ENCODE peak calls at places on chromosomes 4 and X, in seven cellular contexts. B, H, J, P, F, Q and S are unnamed samples.

GRCh38 chr4:98711526-98711925 is 53.1 kb upstream of the TSPAN5 start:
- DNase-seq in B (no peak), P (no peak), F (no peak), H (no peak), J (no peak), Q (no peak), S (no peak)

GRCh38 chrX:15384304-15384703 is at the start of gene VEGFD:
- DNase-seq in P (no peak), B (no peak), H (no peak), F (no peak), Q (no peak), J (no peak), S (no peak)

GRCh38 chrX:68754406-68754805 is 74.4 kb upstream of the EFNB1 start:
- DNase-seq in J (no peak), H (no peak), B (peak), Q (no peak), F (no peak), P (no peak), S (no peak)

GRCh38 chr4:52915131-52915645 is 53.1 kb downstream of the RASL11B start:
- DNase-seq in P (no peak), Q (no peak), H (no peak), B (no peak), J (no peak), F (no peak), S (no peak)

GRCh38 chrX:19514791-19515614 is at the start of gene MAP3K15:
- DNase-seq in H (no peak), F (no peak), Q (peak), J (no peak), B (peak), P (peak), S (no peak)

GRCh38 chrX:143635915-143636314 is at the start of gene SLITRK4:
- DNase-seq in B (no peak), Q (no peak), H (no peak), J (no peak), P (peak), F (no peak), S (no peak)

GRCh38 chr4:113825272-113825671 is 63.7 kb upstream of the CAMK2D start:
- DNase-seq in B (peak), Q (no peak), F (no peak), H (no peak), P (no peak), J (no peak), S (no peak)

GRCh38 chr4:94582517-94582916 is 130.8 kb downstream of the PDLIM5 start:
- DNase-seq in B (no peak), H (no peak), P (no peak), J (no peak), F (no peak), Q (no peak), S (no peak)

GRCh38 chr4:45751877-45752276 is 372.0 kb downstream of the GABRG1 start:
- DNase-seq in B (no peak), Q (no peak), J (no peak), H (no peak), P (no peak), F (no peak), S (no peak)

GRCh38 chr4:1717129-1718094 is 3.7 kb downstream of the TMEM129 start:
- DNase-seq in B (no peak), P (no peak), J (no peak), F (no peak), Q (no peak), H (no peak), S (no peak)

GRCh38 chr4:3168029-3168428 is 80.9 kb upstream of the MSANTD1 start:
- DNase-seq in Q (no peak), B (no peak), J (no peak), P (peak), H (no peak), F (no peak), S (no peak)

GRCh38 chrX:38275615-38276014 is 51.7 kb downstream of the RPGR start:
- DNase-seq in P (no peak), J (no peak), B (peak), Q (no peak), H (no peak), F (no peak), S (no peak)

GRCh38 chrX:112851161-112851779 is 10.6 kb upstream of the AMOT start:
- DNase-seq in B (peak), H (no peak), Q (no peak), P (no peak), F (no peak), J (no peak), S (no peak)

GRCh38 chrX:72111011-72111708 is 20.6 kb downstream of the RTL5 start:
- DNase-seq in B (no peak), F (no peak), J (no peak), H (no peak), Q (no peak), P (no peak), S (no peak)

GRCh38 chr4:171983935-171984805 is 171.0 kb downstream of the GALNTL6 start:
- DNase-seq in H (no peak), P (no peak), Q (no peak), F (no peak), B (no peak), J (no peak), S (no peak)

GRCh38 chr4:72243641-72244040 is 211.8 kb downstream of the NPFFR2 start:
- DNase-seq in H (no peak), J (no peak), F (no peak), P (no peak), B (no peak), Q (no peak), S (no peak)

GRCh38 chr4:77240469-77241066 is 83.6 kb downstream of the CCNG2 start:
- DNase-seq in H (peak), Q (peak), F (peak), P (peak), B (peak), J (peak), S (peak)

GRCh38 chrX:28016823-28017222 is 35.6 kb upstream of the DCAF8L1 start:
- DNase-seq in Q (no peak), H (no peak), J (no peak), P (no peak), B (no peak), F (no peak), S (no peak)

GRCh38 chr4:86032476-86033022 is 327.3 kb downstream of the MAPK10 start:
- DNase-seq in P (no peak), J (no peak), F (no peak), B (no peak), H (no peak), Q (no peak), S (no peak)

GRCh38 chr4:54165438-54165837 is 63.7 kb upstream of the PDGFRA start:
- DNase-seq in F (no peak), H (no peak), P (peak), B (no peak), J (no peak), Q (no peak), S (no peak)